ENCODE peak calls at places on chromosomes 12 and 14, in six cellular contexts. I is astrocyte of the spinal cord, F is BJ, Y is MCF 10A, S is lung, E is A549. R is an unnamed sample.

GRCh38 chr14:64190974-64191502 is 103.1 kb downstream of the ESR2 start:
- DNase-seq in E (no peak), Y (no peak), F (no peak), I (no peak), S (no peak), R (no peak)

GRCh38 chr12:109737111-109737510 is 23.5 kb downstream of the FAM222A start:
- DNase-seq in Y (no peak), S (no peak), F (no peak), I (no peak), E (no peak), R (peak; percentile 11)

GRCh38 chr14:62957562-62957961 is 87.7 kb downstream of the KCNH5 start:
- DNase-seq in I (peak; percentile 96), S (no peak), F (peak; percentile 14), E (no peak), Y (peak; percentile 68), R (no peak)

GRCh38 chr12:86837246-86837645 is 581.1 kb upstream of the MGAT4C start:
- DNase-seq in Y (no peak), F (no peak), S (no peak), I (no peak), E (no peak), R (no peak)

GRCh38 chr12:10982244-10982643 is 4.5 kb downstream of the TAS2R50 start:
- DNase-seq in S (no peak), F (no peak), I (no peak), Y (no peak), E (no peak), R (no peak)

GRCh38 chr12:87196329-87196728 is 832.9 kb downstream of the C12orf50 start:
- DNase-seq in F (no peak), E (no peak), Y (no peak), I (no peak), S (no peak), R (no peak)

GRCh38 chr12:98772818-98773217 is 127.7 kb downstream of the APAF1 start:
- DNase-seq in E (no peak), S (no peak), Y (no peak), F (no peak), I (no peak), R (no peak)

GRCh38 chr14:92135269-92135668 is 13.5 kb downstream of the CPSF2 start:
- DNase-seq in E (peak; percentile 59), Y (peak; percentile 38), I (peak; percentile 55), F (no peak), S (no peak), R (no peak)

GRCh38 chr14:96901227-96901626 is 104.0 kb downstream of the VRK1 start:
- DNase-seq in E (no peak), F (no peak), I (no peak), Y (no peak), S (peak; percentile 14), R (no peak)

GRCh38 chr12:27615331-27615891 is 80.8 kb upstream of the REP15 start:
- DNase-seq in Y (no peak), F (peak; percentile 78), I (peak; percentile 50), S (no peak), E (peak; percentile 44), R (no peak)

GRCh38 chr14:52840916-52841315 is 49.5 kb upstream of the GNPNAT1 start:
- DNase-seq in E (peak; percentile 63), I (peak; percentile 57), F (no peak), Y (peak; percentile 58), S (no peak), R (peak; percentile 49)

GRCh38 chr12:2679068-2679815 is 115.5 kb upstream of the FKBP4 start:
- DNase-seq in F (no peak), Y (no peak), S (no peak), I (no peak), E (no peak), R (no peak)

GRCh38 chr14:59695198-59695597 is 118.6 kb upstream of the CCDC175 start:
- DNase-seq in Y (peak; percentile 75), I (peak; percentile 7), E (no peak), S (no peak), F (no peak), R (no peak)

GRCh38 chr12:117124421-117125274 is 25.4 kb upstream of the TESC start:
- DNase-seq in F (no peak), S (no peak), I (no peak), Y (no peak), E (no peak), R (no peak)

GRCh38 chr14:93464271-93464670 is 33.5 kb downstream of the UNC79 start:
- DNase-seq in Y (no peak), E (no peak), F (no peak), S (no peak), I (no peak), R (no peak)

GRCh38 chr12:109640961-109641360 is 67.4 kb downstream of the MVK start:
- DNase-seq in Y (no peak), F (no peak), S (no peak), E (no peak), I (no peak), R (no peak)

GRCh38 chr12:82953397-82953796 is 266.7 kb downstream of the TMTC2 start:
- DNase-seq in F (no peak), I (no peak), E (no peak), S (no peak), Y (no peak), R (no peak)

GRCh38 chr12:110744697-110745264 is 2.1 kb upstream of the PPP1CC start:
- DNase-seq in F (no peak), S (no peak), Y (peak; percentile 43), I (no peak), E (peak; percentile 72), R (no peak)

GRCh38 chr12:6551496-6552139 is 4.2 kb downstream of the IFFO1 start:
- DNase-seq in Y (no peak), S (no peak), I (peak; percentile 66), F (no peak), E (peak; percentile 57), R (peak; percentile 67)

GRCh38 chr14:50797250-50798047 is 33.5 kb downstream of the NIN start:
- DNase-seq in Y (no peak), S (no peak), E (no peak), I (no peak), F (no peak), R (no peak)

GRCh38 chr12:16613199-16613598 is 7.2 kb upstream of the LMO3 start:
- DNase-seq in Y (no peak), E (no peak), I (no peak), F (no peak), S (no peak), R (no peak)

GRCh38 chr14:104359301-104359968 is 220.1 kb upstream of the C14orf180 start:
- DNase-seq in I (no peak), F (no peak), E (no peak), Y (no peak), S (no peak), R (peak; percentile 60)

GRCh38 chr14:97104029-97104428 is 306.8 kb downstream of the VRK1 start:
- DNase-seq in S (no peak), I (no peak), F (no peak), Y (no peak), E (no peak), R (no peak)

GRCh38 chr12:46461907-46462605 is 89.5 kb upstream of the SLC38A2 start:
- DNase-seq in Y (no peak), E (no peak), S (no peak), I (no peak), F (no peak), R (no peak)

GRCh38 chr14:68011629-68012028 is 192.1 kb downstream of the RAD51B start:
- DNase-seq in Y (peak; percentile 27), I (peak; percentile 86), S (no peak), E (no peak), F (no peak), R (no peak)

GRCh38 chr12:107277850-107278249 is 184.5 kb upstream of the CRY1 start:
- DNase-seq in Y (peak; percentile 9), E (no peak), I (peak; percentile 84), S (no peak), F (peak; percentile 0), R (no peak)

GRCh38 chr14:61569783-61570182 is 125.5 kb upstream of the HIF1A start:
- DNase-seq in Y (peak; percentile 98), I (peak; percentile 95), S (peak; percentile 72), F (no peak), E (no peak), R (no peak)

GRCh38 chr14:99516156-99517045 is 35.2 kb downstream of the CCNK start:
- DNase-seq in I (no peak), F (no peak), E (no peak), S (no peak), Y (no peak), R (peak; percentile 21)

GRCh38 chr14:99513183-99513694 is 32.0 kb downstream of the CCNK start:
- DNase-seq in Y (no peak), F (no peak), S (no peak), E (no peak), I (no peak), R (peak; percentile 25)

GRCh38 chr14:99515301-99516155 is 34.3 kb downstream of the CCNK start:
- DNase-seq in E (no peak), S (no peak), F (no peak), I (no peak), Y (no peak), R (peak; percentile 26)

GRCh38 chr14:99513946-99514551 is 32.8 kb downstream of the CCNK start:
- DNase-seq in I (no peak), F (no peak), E (no peak), S (no peak), Y (no peak), R (peak; percentile 44)

GRCh38 chr14:99514552-99515300 is 33.5 kb downstream of the CCNK start:
- DNase-seq in S (no peak), F (no peak), E (no peak), I (no peak), Y (no peak), R (no peak)
- TF ChIP-seq CTCF in S (no peak), F (no peak), E (no peak), I (no peak), Y (no peak), R (no peak)

GRCh38 chr12:754871-755562 is 2.6 kb downstream of the WNK1 start:
- DNase-seq in E (peak; percentile 77), I (peak; percentile 65), Y (peak; percentile 78), F (no peak), S (no peak), R (no peak)
- TF ChIP-seq CTCF in E (no peak), I (peak; percentile 47), Y (peak; percentile 29), F (peak; percentile 53), S (no peak), R (peak; percentile 19)

GRCh38 chr12:1398673-1399072 is 195.7 kb downstream of the FBXL14 start:
- DNase-seq in F (peak; percentile 7), S (no peak), E (peak; percentile 10), Y (peak; percentile 21), I (peak; percentile 12), R (no peak)
- TF ChIP-seq CTCF in F (peak; percentile 33), S (no peak), E (no peak), Y (no peak), I (no peak), R (no peak)

GRCh38 chr12:115630133-115630532 is 647.4 kb downstream of the MED13L start:
- DNase-seq in I (no peak), S (no peak), F (no peak), E (no peak), Y (no peak), R (no peak)

GRCh38 chr12:115636546-115636945 is 640.9 kb downstream of the MED13L start:
- DNase-seq in F (no peak), E (no peak), S (no peak), Y (no peak), I (peak; percentile 5), R (no peak)

DNA sequence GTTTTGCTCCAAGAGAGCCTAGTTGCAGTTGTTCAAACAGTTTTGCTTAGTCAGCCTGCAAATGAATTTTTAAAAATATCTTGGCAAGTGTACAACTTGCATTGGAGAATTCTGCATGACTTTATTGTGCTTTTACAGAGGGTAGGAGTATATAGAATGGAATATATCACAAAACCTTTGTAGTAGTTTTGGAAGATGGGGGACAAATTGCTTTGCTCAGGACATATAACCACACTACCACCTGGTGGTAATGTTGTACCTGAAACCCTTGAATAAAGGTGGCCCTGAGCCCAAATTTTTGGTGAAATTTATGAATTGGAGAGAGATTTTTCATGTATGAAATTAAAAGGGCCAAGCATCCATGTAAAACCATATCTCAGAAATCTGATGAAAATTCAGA is 645.2 kb downstream of the MED13L start:
- DNase-seq in Y (peak; percentile 38), S (no peak), F (no peak), I (peak; percentile 15), E (no peak), R (no peak)
- TF ChIP-seq CTCF in Y (peak; percentile 46), S (no peak), F (no peak), I (peak; percentile 17), E (peak; percentile 26), R (peak; percentile 36)

R was measured in heart left ventricle.